ENCODE peak calls at places on chromosomes 3 and 15, in six cellular contexts. One of them, this sample, is unnamed.

GRCh38 chr3:66163222-66163621 is 57.6 kb upstream of the SLC25A26 start:
- DNase-seq in astrocyte: no peak
- DNase-seq in uterus: no peak
- DNase-seq in cardiac fibroblast: no peak
- DNase-seq in left ventricle myocardium inferior: no peak
- DNase-seq in GM12878: no peak
- DNase-seq in this sample: no peak

GRCh38 chr3:115285001-115285400 is 137.9 kb upstream of the ZBTB20 start:
- DNase-seq in astrocyte: no peak
- DNase-seq in uterus: no peak
- DNase-seq in cardiac fibroblast: no peak
- DNase-seq in left ventricle myocardium inferior: no peak
- DNase-seq in GM12878: no peak
- DNase-seq in this sample: no peak

GRCh38 chr3:19994796-19995195 is 17.3 kb downstream of the PP2D1 start:
- DNase-seq in astrocyte: peak; percentile 38
- DNase-seq in uterus: no peak
- DNase-seq in cardiac fibroblast: no peak
- DNase-seq in left ventricle myocardium inferior: no peak
- DNase-seq in GM12878: no peak
- DNase-seq in this sample: no peak

GRCh38 chr3:76656531-76657070 is 383.3 kb upstream of the ROBO2 start:
- DNase-seq in astrocyte: no peak
- DNase-seq in uterus: no peak
- DNase-seq in cardiac fibroblast: no peak
- DNase-seq in left ventricle myocardium inferior: no peak
- DNase-seq in GM12878: no peak
- DNase-seq in this sample: no peak

GRCh38 chr3:149646181-149646766 is 11.6 kb downstream of the WWTR1 start:
- DNase-seq in astrocyte: peak; percentile 76
- DNase-seq in uterus: no peak
- DNase-seq in cardiac fibroblast: peak; percentile 79
- DNase-seq in left ventricle myocardium inferior: no peak
- DNase-seq in GM12878: no peak
- DNase-seq in this sample: no peak

GRCh38 chr3:72996473-72997333 is at the start of gene PPP4R2:
- DNase-seq in astrocyte: peak; percentile 76
- DNase-seq in uterus: peak; percentile 80
- DNase-seq in cardiac fibroblast: peak; percentile 90
- DNase-seq in left ventricle myocardium inferior: peak; percentile 89
- DNase-seq in GM12878: peak; percentile 55
- DNase-seq in this sample: peak; percentile 88

GRCh38 chr3:10555263-10555662 is 49.9 kb upstream of the ATP2B2 start:
- DNase-seq in astrocyte: no peak
- DNase-seq in uterus: no peak
- DNase-seq in cardiac fibroblast: no peak
- DNase-seq in left ventricle myocardium inferior: no peak
- DNase-seq in GM12878: no peak
- DNase-seq in this sample: no peak

GRCh38 chr3:192817053-192817452 is 89.7 kb upstream of the FGF12 start:
- DNase-seq in astrocyte: peak; percentile 75
- DNase-seq in uterus: no peak
- DNase-seq in cardiac fibroblast: peak; percentile 88
- DNase-seq in left ventricle myocardium inferior: no peak
- DNase-seq in GM12878: no peak
- DNase-seq in this sample: peak; percentile 75

GRCh38 chr15:57551717-57552677 is 39.7 kb upstream of the MYZAP start:
- DNase-seq in astrocyte: peak; percentile 82
- DNase-seq in uterus: no peak
- DNase-seq in cardiac fibroblast: peak; percentile 89
- DNase-seq in left ventricle myocardium inferior: peak; percentile 34
- DNase-seq in GM12878: no peak
- DNase-seq in this sample: peak; percentile 84

GRCh38 chr15:25508369-25509002 is 69.7 kb upstream of the UBE3A start:
- DNase-seq in astrocyte: peak; percentile 24
- DNase-seq in uterus: no peak
- DNase-seq in cardiac fibroblast: peak; percentile 62
- DNase-seq in left ventricle myocardium inferior: no peak
- DNase-seq in GM12878: no peak
- DNase-seq in this sample: peak; percentile 36

GRCh38 chr15:95013379-95013778 is 782.0 kb downstream of the MCTP2 start:
- DNase-seq in astrocyte: no peak
- DNase-seq in uterus: no peak
- DNase-seq in cardiac fibroblast: no peak
- DNase-seq in left ventricle myocardium inferior: no peak
- DNase-seq in GM12878: no peak
- DNase-seq in this sample: no peak

GRCh38 chr3:23135026-23135785 is 67.9 kb upstream of the UBE2E2 start:
- DNase-seq in astrocyte: no peak
- DNase-seq in uterus: no peak
- DNase-seq in cardiac fibroblast: no peak
- DNase-seq in left ventricle myocardium inferior: no peak
- DNase-seq in GM12878: no peak
- DNase-seq in this sample: no peak

GRCh38 chr3:42513121-42513520 is 10.7 kb downstream of the VIPR1 start:
- DNase-seq in astrocyte: no peak
- DNase-seq in uterus: no peak
- DNase-seq in cardiac fibroblast: no peak
- DNase-seq in left ventricle myocardium inferior: no peak
- DNase-seq in GM12878: no peak
- DNase-seq in this sample: no peak

GRCh38 chr15:66783327-66784124 is 81.5 kb downstream of the SMAD6 start:
- DNase-seq in astrocyte: peak; percentile 33
- DNase-seq in uterus: no peak
- DNase-seq in cardiac fibroblast: no peak
- DNase-seq in left ventricle myocardium inferior: no peak
- DNase-seq in GM12878: no peak
- DNase-seq in this sample: no peak

GRCh38 chr3:152365766-152366593 is 97.3 kb downstream of the MBNL1 start:
- DNase-seq in astrocyte: peak; percentile 59
- DNase-seq in uterus: no peak
- DNase-seq in cardiac fibroblast: no peak
- DNase-seq in left ventricle myocardium inferior: no peak
- DNase-seq in GM12878: no peak
- DNase-seq in this sample: peak; percentile 54

GRCh38 chr3:12501360-12502020 is 17.2 kb downstream of the TSEN2 start:
- DNase-seq in astrocyte: peak; percentile 10
- DNase-seq in uterus: no peak
- DNase-seq in cardiac fibroblast: peak; percentile 70
- DNase-seq in left ventricle myocardium inferior: no peak
- DNase-seq in GM12878: no peak
- DNase-seq in this sample: peak; percentile 94

GRCh38 chr15:25093455-25094029 is 138.8 kb downstream of the SNRPN start:
- DNase-seq in astrocyte: no peak
- DNase-seq in uterus: no peak
- DNase-seq in cardiac fibroblast: no peak
- DNase-seq in left ventricle myocardium inferior: no peak
- DNase-seq in GM12878: no peak
- DNase-seq in this sample: no peak

GRCh38 chr3:47892284-47892683 is 89.3 kb downstream of the DHX30 start:
- DNase-seq in astrocyte: no peak
- DNase-seq in uterus: no peak
- DNase-seq in cardiac fibroblast: no peak
- DNase-seq in left ventricle myocardium inferior: no peak
- DNase-seq in GM12878: no peak
- DNase-seq in this sample: no peak

GRCh38 chr15:98422086-98422478 is 226.3 kb upstream of the IGF1R start:
- DNase-seq in astrocyte: no peak
- DNase-seq in uterus: no peak
- DNase-seq in cardiac fibroblast: no peak
- DNase-seq in left ventricle myocardium inferior: no peak
- DNase-seq in GM12878: no peak
- DNase-seq in this sample: no peak
- H3K4me3 ChIP-seq in astrocyte: no peak overlapping the region
- H3K4me3 ChIP-seq in uterus: no peak overlapping the region
- H3K4me3 ChIP-seq in cardiac fibroblast: no peak overlapping the region
- H3K4me3 ChIP-seq in left ventricle myocardium inferior: peak overlapping the region; percentile 57
- H3K4me3 ChIP-seq in GM12878: no peak overlapping the region
- H3K4me3 ChIP-seq in this sample: no peak overlapping the region

GRCh38 chr15:34161329-34161953 is 48.5 kb downstream of the KATNBL1 start:
- DNase-seq in astrocyte: peak; percentile 3
- DNase-seq in uterus: no peak
- DNase-seq in cardiac fibroblast: peak; percentile 38
- DNase-seq in left ventricle myocardium inferior: no peak
- DNase-seq in GM12878: no peak
- DNase-seq in this sample: peak; percentile 6

GRCh38 chr15:34154725-34155204 is 52.9 kb downstream of the PGBD4 start:
- DNase-seq in astrocyte: peak; percentile 20
- DNase-seq in uterus: no peak
- DNase-seq in cardiac fibroblast: peak; percentile 76
- DNase-seq in left ventricle myocardium inferior: no peak
- DNase-seq in GM12878: no peak
- DNase-seq in this sample: peak; percentile 5

GRCh38 chr15:34155859-34156258 is 54.0 kb downstream of the PGBD4 start:
- DNase-seq in astrocyte: no peak
- DNase-seq in uterus: no peak
- DNase-seq in cardiac fibroblast: no peak
- DNase-seq in left ventricle myocardium inferior: no peak
- DNase-seq in GM12878: no peak
- DNase-seq in this sample: no peak

GRCh38 chr15:34158355-34158754 is 51.5 kb downstream of the KATNBL1 start:
- DNase-seq in astrocyte: no peak
- DNase-seq in uterus: no peak
- DNase-seq in cardiac fibroblast: no peak
- DNase-seq in left ventricle myocardium inferior: no peak
- DNase-seq in GM12878: no peak
- DNase-seq in this sample: no peak

GRCh38 chr15:34160735-34161134 is 49.2 kb downstream of the KATNBL1 start:
- DNase-seq in astrocyte: no peak
- DNase-seq in uterus: no peak
- DNase-seq in cardiac fibroblast: no peak
- DNase-seq in left ventricle myocardium inferior: no peak
- DNase-seq in GM12878: no peak
- DNase-seq in this sample: no peak
- TF ChIP-seq CTCF in astrocyte: no peak
- TF ChIP-seq CTCF in uterus: no peak
- TF ChIP-seq CTCF in cardiac fibroblast: no peak
- TF ChIP-seq CTCF in left ventricle myocardium inferior: no peak
- TF ChIP-seq CTCF in GM12878: no peak
- TF ChIP-seq CTCF in this sample: no peak

GRCh38 chr15:39888809-39889208 is 31.3 kb downstream of the GPR176 start:
- DNase-seq in astrocyte: no peak
- DNase-seq in uterus: no peak
- DNase-seq in cardiac fibroblast: no peak
- DNase-seq in left ventricle myocardium inferior: no peak
- DNase-seq in GM12878: no peak
- DNase-seq in this sample: no peak
- H3K4me3 ChIP-seq in astrocyte: no peak overlapping the region
- H3K4me3 ChIP-seq in uterus: no peak overlapping the region
- H3K4me3 ChIP-seq in cardiac fibroblast: no peak overlapping the region
- H3K4me3 ChIP-seq in left ventricle myocardium inferior: no peak overlapping the region
- H3K4me3 ChIP-seq in GM12878: no peak overlapping the region
- H3K4me3 ChIP-seq in this sample: no peak overlapping the region

GRCh38 chr15:35206060-35206675 is 121.1 kb upstream of the NANOGP8 start:
- DNase-seq in astrocyte: no peak
- DNase-seq in uterus: no peak
- DNase-seq in cardiac fibroblast: peak; percentile 57
- DNase-seq in left ventricle myocardium inferior: no peak
- DNase-seq in GM12878: no peak
- DNase-seq in this sample: peak; percentile 34
- TF ChIP-seq CTCF in astrocyte: peak; percentile 40
- TF ChIP-seq CTCF in uterus: no peak
- TF ChIP-seq CTCF in cardiac fibroblast: peak; percentile 63
- TF ChIP-seq CTCF in left ventricle myocardium inferior: no peak
- TF ChIP-seq CTCF in GM12878: peak; percentile 11
- TF ChIP-seq CTCF in this sample: peak; percentile 58

GRCh38 chr15:45703670-45704328 is 69.0 kb downstream of the SQOR start:
- DNase-seq in astrocyte: no peak
- DNase-seq in uterus: no peak
- DNase-seq in cardiac fibroblast: no peak
- DNase-seq in left ventricle myocardium inferior: no peak
- DNase-seq in GM12878: no peak
- DNase-seq in this sample: peak; percentile 4
- H3K4me3 ChIP-seq in astrocyte: peak overlapping the region; percentile 29
- H3K4me3 ChIP-seq in uterus: no peak overlapping the region
- H3K4me3 ChIP-seq in cardiac fibroblast: peak overlapping the region; percentile 47
- H3K4me3 ChIP-seq in left ventricle myocardium inferior: peak overlapping the region; percentile 65
- H3K4me3 ChIP-seq in GM12878: no peak overlapping the region
- H3K4me3 ChIP-seq in this sample: peak overlapping the region; percentile 62

DNA sequence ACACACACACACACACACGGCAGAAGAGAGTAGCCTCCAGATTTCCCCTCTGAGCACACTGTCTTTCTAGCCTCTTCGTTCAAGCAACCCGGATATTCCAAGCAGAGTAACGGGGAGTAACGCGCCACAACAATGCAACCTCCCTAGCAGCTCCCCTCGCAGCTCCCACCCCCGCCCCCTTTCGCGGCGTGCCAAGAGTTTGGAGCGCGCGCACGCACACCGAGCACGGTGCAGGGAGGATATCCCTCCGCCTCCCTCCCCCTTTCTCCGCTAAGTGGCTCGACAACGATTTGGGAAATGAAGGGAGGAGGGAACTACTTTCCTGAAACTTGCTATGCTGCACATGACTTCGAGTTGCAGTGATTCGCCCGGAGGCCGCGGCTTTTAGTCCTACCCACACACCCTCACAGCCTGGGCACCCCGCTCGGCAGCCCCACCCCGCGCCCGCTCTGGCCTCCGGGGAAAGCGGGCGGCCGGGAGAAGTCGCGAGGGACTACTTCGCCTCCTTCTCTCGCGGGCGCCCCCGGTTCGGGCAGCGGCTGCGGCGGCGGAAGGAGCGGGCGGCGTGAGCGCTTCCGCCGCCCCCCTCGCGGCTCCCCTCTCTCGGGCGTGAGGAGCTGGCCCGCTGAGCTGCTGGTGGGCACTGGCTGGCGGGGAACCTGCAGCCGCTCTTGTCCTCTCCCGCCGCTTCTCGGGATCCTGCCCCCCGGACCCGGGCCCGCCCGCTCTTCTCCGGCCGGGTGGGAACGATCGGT is 733 bp upstream of the SPRED1 start:
- DNase-seq in astrocyte: peak; percentile 100
- DNase-seq in uterus: peak; percentile 92
- DNase-seq in cardiac fibroblast: peak; percentile 99
- DNase-seq in left ventricle myocardium inferior: peak; percentile 93
- DNase-seq in GM12878: peak; percentile 55
- DNase-seq in this sample: peak; percentile 99
- TF ChIP-seq CTCF in astrocyte: no peak
- TF ChIP-seq CTCF in uterus: no peak
- TF ChIP-seq CTCF in cardiac fibroblast: no peak
- TF ChIP-seq CTCF in left ventricle myocardium inferior: no peak
- TF ChIP-seq CTCF in GM12878: no peak
- TF ChIP-seq CTCF in this sample: no peak

DNA sequence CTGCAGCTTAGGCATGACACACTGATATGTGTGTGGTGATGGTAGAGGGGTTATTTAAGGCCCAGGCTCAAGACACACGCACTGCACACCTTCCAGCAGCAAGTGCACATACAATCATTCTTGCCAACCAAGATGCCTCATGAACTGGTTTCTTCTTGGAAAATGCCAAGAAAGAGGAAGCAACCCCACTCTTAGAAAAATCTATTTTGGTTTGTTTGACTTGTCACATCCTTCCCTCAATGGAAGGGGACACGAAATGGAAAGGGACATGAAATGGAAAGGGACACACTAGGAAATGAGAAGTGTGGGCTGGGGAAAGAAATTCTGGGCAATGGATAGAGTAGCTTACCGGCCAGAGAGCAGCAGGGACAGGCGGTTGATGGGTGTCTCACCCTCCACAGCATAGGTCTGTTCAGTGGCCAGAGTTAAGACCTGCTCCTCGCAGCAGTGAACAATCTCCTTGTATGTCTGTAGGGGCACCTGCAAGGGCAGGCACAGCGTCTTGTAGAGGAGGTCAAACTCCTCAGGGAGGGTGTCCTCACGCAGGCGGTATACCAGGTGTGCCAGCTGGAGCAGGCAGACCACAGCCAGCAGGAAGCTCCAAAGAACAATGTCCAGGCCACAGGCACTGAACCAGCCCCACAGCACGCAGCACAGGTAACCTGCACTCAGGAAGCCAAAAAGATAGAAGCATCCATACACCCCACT is 651 bp downstream of the POPDC2 start:
- DNase-seq in astrocyte: no peak
- DNase-seq in uterus: no peak
- DNase-seq in cardiac fibroblast: no peak
- DNase-seq in left ventricle myocardium inferior: no peak
- DNase-seq in GM12878: no peak
- DNase-seq in this sample: no peak
- H3K4me3 ChIP-seq in astrocyte: no peak overlapping the region
- H3K4me3 ChIP-seq in uterus: no peak overlapping the region
- H3K4me3 ChIP-seq in cardiac fibroblast: no peak overlapping the region
- H3K4me3 ChIP-seq in left ventricle myocardium inferior: peak overlapping the region; percentile 71
- H3K4me3 ChIP-seq in GM12878: no peak overlapping the region
- H3K4me3 ChIP-seq in this sample: no peak overlapping the region